ENCODE peak calls at places on chromosomes 11 and 22, in four cellular contexts. P is hypothalamus, R is right lobe of liver, Q is SHP77 treated with DMSO at 0.1 percent for 48 hours. T is an unnamed sample.

GRCh38 chr11:38252620-38253019 is 1654.6 kb upstream of the RAG2 start:
- DNase-seq in P (no peak), R (no peak), Q (no peak), T (no peak)

GRCh38 chr11:62105611-62106245 is 18.1 kb upstream of the INCENP start:
- DNase-seq in P (no peak), R (no peak), Q (no peak), T (no peak)

GRCh38 chr11:2083411-2083810 is 55.8 kb downstream of the IGF2 start:
- DNase-seq in P (no peak), R (no peak), Q (no peak), T (no peak)

GRCh38 chr22:20019661-20020532 is 1.0 kb upstream of the TANGO2 start:
- DNase-seq in P (no peak), R (peak), Q (no peak), T (no peak)

GRCh38 chr11:88583232-88583631 is 245.7 kb upstream of the CTSC start:
- DNase-seq in P (no peak), R (no peak), Q (no peak), T (no peak)

GRCh38 chr11:33735426-33736147 is 636 bp downstream of the CD59 start:
- DNase-seq in P (no peak), R (peak), Q (no peak), T (no peak)

GRCh38 chr11:69106124-69106811 is 49.5 kb upstream of the SMIM38 start:
- DNase-seq in P (no peak), R (peak), Q (no peak), T (no peak)

GRCh38 chr11:17547051-17547577 is at the start of gene OTOG:
- DNase-seq in P (no peak), R (no peak), Q (no peak), T (no peak)

GRCh38 chr22:25282671-25283561 is 63.5 kb downstream of the CRYBB2 start:
- DNase-seq in P (no peak), R (no peak), Q (no peak), T (no peak)

GRCh38 chr22:41598081-41598480 is 8.4 kb upstream of the PMM1 start:
- DNase-seq in P (no peak), R (no peak), Q (no peak), T (no peak)

GRCh38 chr11:73249858-73250773 is 22.0 kb upstream of the P2RY6 start:
- DNase-seq in P (no peak), R (peak), Q (no peak), T (no peak)

GRCh38 chr11:63901660-63902059 is 15.3 kb downstream of the RCOR2 start:
- DNase-seq in P (no peak), R (no peak), Q (no peak), T (no peak)

GRCh38 chr22:23684561-23685031 is 6.2 kb upstream of the RGL4 start:
- DNase-seq in P (no peak), R (no peak), Q (no peak), T (no peak)

GRCh38 chr11:88421530-88421929 is 84.0 kb upstream of the CTSC start:
- DNase-seq in P (no peak), R (no peak), Q (no peak), T (no peak)

GRCh38 chr11:122140535-122140934 is 24.5 kb upstream of the BLID start:
- DNase-seq in P (no peak), R (no peak), Q (no peak), T (no peak)

GRCh38 chr22:22663861-22664800 is 19.7 kb downstream of the GGTLC2 start:
- DNase-seq in P (no peak), R (no peak), Q (no peak), T (no peak)

GRCh38 chr22:47769652-47770051 is 1007.2 kb downstream of the TBC1D22A start:
- DNase-seq in P (no peak), R (no peak), Q (no peak), T (no peak)

GRCh38 chr22:23177197-23177596 is 3.1 kb upstream of the BCR start:
- DNase-seq in P (no peak), R (no peak), Q (no peak), T (no peak)

GRCh38 chr11:12242071-12242672 is 131.8 kb downstream of the MICAL2 start:
- DNase-seq in P (no peak), R (no peak), Q (no peak), T (no peak)

GRCh38 chr11:104333977-104334376 is 170.0 kb upstream of the PDGFD start:
- DNase-seq in P (no peak), R (no peak), Q (no peak), T (no peak)

GRCh38 chr11:130477646-130478203 is 29.3 kb downstream of the ADAMTS15 start:
- DNase-seq in P (no peak), R (no peak), Q (no peak), T (no peak)

GRCh38 chr11:23406131-23406819 is 546.0 kb upstream of the CCDC179 start:
- DNase-seq in P (no peak), R (peak), Q (no peak), T (no peak)

GRCh38 chr11:2884424-2884815 is 1.2 kb downstream of the CDKN1C start:
- DNase-seq in P (no peak), R (no peak), Q (no peak), T (no peak)

GRCh38 chr11:57772562-57772961 is 11.0 kb downstream of the CTNND1 start:
- DNase-seq in P (no peak), R (no peak), Q (no peak), T (no peak)

GRCh38 chr11:64742940-64743590 is 877 bp downstream of the RASGRP2 start:
- DNase-seq in P (no peak), R (peak), Q (no peak), T (peak)

GRCh38 chr22:30883586-30884145 is 84.9 kb downstream of the MORC2 start:
- DNase-seq in P (no peak), R (peak), Q (no peak), T (no peak)

GRCh38 chr11:125358254-125358840 is 137.7 kb downstream of the FEZ1 start:
- DNase-seq in P (no peak), R (no peak), Q (no peak), T (no peak)

GRCh38 chr11:71263391-71263790 is 11.0 kb upstream of the SHANK2 start:
- DNase-seq in P (no peak), R (no peak), Q (no peak), T (no peak)

GRCh38 chr11:28727254-28727653 is 619.1 kb downstream of the METTL15 start:
- DNase-seq in P (no peak), R (no peak), Q (no peak), T (no peak)

GRCh38 chr11:78080084-78080817 is 589 bp upstream of the NDUFC2 start:
- DNase-seq in P (no peak), R (no peak), Q (no peak), T (no peak)

GRCh38 chr11:3949132-3949531 is 93.7 kb downstream of the STIM1 start:
- DNase-seq in P (no peak), R (no peak), Q (no peak), T (no peak)

GRCh38 chr22:49970528-49971231 is 10.1 kb downstream of the PIM3 start:
- DNase-seq in P (peak), R (peak), Q (peak), T (peak)

GRCh38 chr11:125591659-125592304 is 870 bp upstream of the STT3A start:
- DNase-seq in P (no peak), R (peak), Q (peak), T (peak)

GRCh38 chr11:72007587-72007986 is 8.9 kb downstream of the IL18BP start:
- DNase-seq in P (no peak), R (no peak), Q (no peak), T (no peak)

GRCh38 chr22:31585161-31585859 is 76.7 kb downstream of the PISD start:
- DNase-seq in P (no peak), R (no peak), Q (no peak), T (no peak)

GRCh38 chr22:18113680-18114394 is 3.2 kb downstream of the TUBA8 start:
- DNase-seq in P (no peak), R (no peak), Q (no peak), T (no peak)

GRCh38 chr22:16819249-16819648 is 6.0 kb downstream of the XKR3 start:
- DNase-seq in P (no peak), R (no peak), Q (no peak), T (no peak)

GRCh38 chr22:26589367-26589844 is 526 bp downstream of the TPST2 start:
- DNase-seq in P (no peak), R (peak), Q (no peak), T (no peak)

GRCh38 chr22:17331690-17332089 is 37.6 kb upstream of the CECR2 start:
- DNase-seq in P (no peak), R (peak), Q (no peak), T (no peak)

GRCh38 chr11:110859240-110859835 is 147.1 kb upstream of the ARHGAP20 start:
- DNase-seq in P (no peak), R (no peak), Q (no peak), T (no peak)

T was measured in omental fat pad.